ENCODE peak calls at places on chromosomes 7 and 10, in five cellular contexts. L, A, W, S and X are unnamed samples.
A peak's percentile ranks its signal among the peaks of the same experiment; 100 is the strongest.

GRCh38 chr10:123327450-123327849 is 173.2 kb downstream of the BUB3 start:
- DNase-seq in L (no peak), A (no peak), W (no peak), S (no peak), X (no peak)

GRCh38 chr10:28060031-28060607 is 61.2 kb upstream of the ODAD2 start:
- DNase-seq in L (no peak), A (no peak), W (no peak), S (no peak), X (no peak)

GRCh38 chr10:130018253-130018652 is 54.2 kb upstream of the EBF3 start:
- DNase-seq in L (no peak), A (no peak), W (peak; percentile 26), S (peak; percentile 26), X (no peak)

GRCh38 chr7:155992538-155992937 is 180.3 kb upstream of the SHH start:
- DNase-seq in L (no peak), A (no peak), W (peak; percentile 42), S (no peak), X (no peak)

GRCh38 chr7:400901-401485 is 111.0 kb downstream of the FOXL3 start:
- DNase-seq in L (no peak), A (no peak), W (no peak), S (no peak), X (no peak)

GRCh38 chr7:47233996-47234395 is 347.9 kb downstream of the TNS3 start:
- DNase-seq in L (no peak), A (no peak), W (no peak), S (no peak), X (no peak)

GRCh38 chr7:19526639-19527038 is 182.2 kb downstream of the POLR1F start:
- DNase-seq in L (no peak), A (no peak), W (no peak), S (no peak), X (no peak)

GRCh38 chr7:42650171-42650570 is 261.7 kb downstream of the C7orf25 start:
- DNase-seq in L (no peak), A (no peak), W (no peak), S (no peak), X (no peak)

GRCh38 chr7:80635533-80635932 is 2.9 kb upstream of the CD36 start:
- DNase-seq in L (no peak), A (no peak), W (no peak), S (no peak), X (no peak)

GRCh38 chr10:90111671-90112070 is 410.3 kb downstream of the KIF20B start:
- DNase-seq in L (no peak), A (no peak), W (no peak), S (peak; percentile 28), X (no peak)

GRCh38 chr7:143245123-143245522 is 18.1 kb upstream of the GSTK1 start:
- DNase-seq in L (no peak), A (peak; percentile 14), W (no peak), S (peak; percentile 18), X (no peak)

GRCh38 chr7:36048902-36049240 is 104.2 kb upstream of the EEPD1 start:
- DNase-seq in L (no peak), A (no peak), W (no peak), S (peak; percentile 44), X (peak; percentile 19)

GRCh38 chr10:1520909-1521565 is 216.3 kb downstream of the ADARB2 start:
- DNase-seq in L (no peak), A (no peak), W (peak; percentile 28), S (no peak), X (no peak)

GRCh38 chr10:33333260-33334169 is 952 bp downstream of the NRP1 start:
- DNase-seq in L (peak; percentile 25), A (peak; percentile 55), W (no peak), S (peak; percentile 41), X (no peak)

GRCh38 chr7:11228515-11228914 is 254.8 kb downstream of the PHF14 start:
- DNase-seq in L (no peak), A (no peak), W (peak; percentile 88), S (peak; percentile 77), X (no peak)

GRCh38 chr10:14329609-14330246 is 996 bp downstream of the FRMD4A start:
- DNase-seq in L (no peak), A (no peak), W (no peak), S (no peak), X (no peak)

GRCh38 chr7:104805449-104806317 is 208.3 kb upstream of the KMT2E start:
- DNase-seq in L (no peak), A (no peak), W (no peak), S (no peak), X (no peak)

GRCh38 chr7:130910949-130911944 is 177.2 kb upstream of the KLF14 start:
- DNase-seq in L (no peak), A (peak; percentile 70), W (peak; percentile 18), S (peak; percentile 64), X (peak; percentile 41)

GRCh38 chr7:113456533-113456932 is 338.2 kb upstream of the SMIM30 start:
- DNase-seq in L (no peak), A (no peak), W (no peak), S (no peak), X (no peak)

GRCh38 chr7:35762781-35763180 is 38.1 kb upstream of the SEPTIN7 start:
- DNase-seq in L (no peak), A (no peak), W (no peak), S (peak; percentile 64), X (no peak)

GRCh38 chr7:36984710-36985308 is 260.5 kb upstream of the AOAH start:
- DNase-seq in L (no peak), A (no peak), W (no peak), S (no peak), X (no peak)

GRCh38 chr7:25861704-25862253 is 290.2 kb upstream of the NFE2L3 start:
- DNase-seq in L (no peak), A (no peak), W (no peak), S (no peak), X (no peak)

GRCh38 chr7:25859412-25859704 is 292.6 kb upstream of the NFE2L3 start:
- DNase-seq in L (no peak), A (no peak), W (no peak), S (no peak), X (no peak)

GRCh38 chr7:25860882-25861228 is 291.1 kb upstream of the NFE2L3 start:
- DNase-seq in L (no peak), A (no peak), W (no peak), S (no peak), X (no peak)

GRCh38 chr7:25859732-25860131 is 292.3 kb upstream of the NFE2L3 start:
- DNase-seq in L (no peak), A (no peak), W (no peak), S (no peak), X (no peak)

GRCh38 chr7:25860206-25860881 is 291.7 kb upstream of the NFE2L3 start:
- DNase-seq in L (no peak), A (no peak), W (no peak), S (no peak), X (no peak)
- H3K4me3 ChIP-seq in L (no peak overlapping the region), A (no peak overlapping the region), W (no peak overlapping the region), S (no peak overlapping the region), X (no peak overlapping the region)

GRCh38 chr10:70495691-70496261 is 17.2 kb downstream of the PALD1 start:
- DNase-seq in L (no peak), A (no peak), W (no peak), S (no peak), X (no peak)

GRCh38 chr10:70494966-70495365 is 16.4 kb downstream of the PALD1 start:
- DNase-seq in L (no peak), A (no peak), W (no peak), S (no peak), X (no peak)

GRCh38 chr10:70498970-70499828 is 20.6 kb downstream of the PALD1 start:
- DNase-seq in L (no peak), A (no peak), W (no peak), S (no peak), X (no peak)

GRCh38 chr10:70496341-70497119 is 18.0 kb downstream of the PALD1 start:
- DNase-seq in L (no peak), A (no peak), W (no peak), S (no peak), X (no peak)

GRCh38 chr10:70497120-70497545 is 18.6 kb downstream of the PALD1 start:
- DNase-seq in L (no peak), A (no peak), W (no peak), S (no peak), X (no peak)
- H3K4me1 ChIP-seq in L (no peaks in the 10 kb centered on the region), A (no peaks in the 10 kb centered on the region), W (no peaks in the 10 kb centered on the region), S (peaks cover 14% of the 10 kb centered on the region), X (no peaks in the 10 kb centered on the region)

GRCh38 chr7:24713850-24714675 is 43.2 kb downstream of the GSDME start:
- DNase-seq in L (no peak), A (no peak), W (peak; percentile 28), S (no peak), X (no peak)

GRCh38 chr7:24715661-24716479 is 41.4 kb downstream of the GSDME start:
- DNase-seq in L (peak; percentile 53), A (peak; percentile 18), W (peak; percentile 34), S (peak; percentile 54), X (no peak)

GRCh38 chr7:24716480-24717246 is 40.6 kb downstream of the GSDME start:
- DNase-seq in L (no peak), A (no peak), W (peak; percentile 18), S (no peak), X (no peak)

GRCh38 chr7:24714676-24715010 is 42.6 kb downstream of the GSDME start:
- DNase-seq in L (no peak), A (no peak), W (peak; percentile 44), S (no peak), X (no peak)

GRCh38 chr7:24715171-24715570 is 42.1 kb downstream of the GSDME start:
- DNase-seq in L (no peak), A (no peak), W (peak; percentile 16), S (no peak), X (no peak)
- H3K4me3 ChIP-seq in L (no peak overlapping the region), A (no peak overlapping the region), W (no peak overlapping the region), S (no peak overlapping the region), X (no peak overlapping the region)

GRCh38 chr7:77328669-77329068 is 87.5 kb downstream of the GSAP start:
- DNase-seq in L (no peak), A (no peak), W (no peak), S (peak; percentile 52), X (no peak)

GRCh38 chr7:77331938-77332695 is 84.0 kb downstream of the GSAP start:
- DNase-seq in L (peak; percentile 74), A (peak; percentile 76), W (peak; percentile 75), S (peak; percentile 93), X (no peak)

GRCh38 chr7:77329466-77330168 is 86.5 kb downstream of the GSAP start:
- DNase-seq in L (no peak), A (no peak), W (no peak), S (no peak), X (no peak)

GRCh38 chr7:77327932-77328628 is 88.1 kb downstream of the GSAP start:
- DNase-seq in L (no peak), A (no peak), W (no peak), S (peak; percentile 32), X (no peak)

DNA sequence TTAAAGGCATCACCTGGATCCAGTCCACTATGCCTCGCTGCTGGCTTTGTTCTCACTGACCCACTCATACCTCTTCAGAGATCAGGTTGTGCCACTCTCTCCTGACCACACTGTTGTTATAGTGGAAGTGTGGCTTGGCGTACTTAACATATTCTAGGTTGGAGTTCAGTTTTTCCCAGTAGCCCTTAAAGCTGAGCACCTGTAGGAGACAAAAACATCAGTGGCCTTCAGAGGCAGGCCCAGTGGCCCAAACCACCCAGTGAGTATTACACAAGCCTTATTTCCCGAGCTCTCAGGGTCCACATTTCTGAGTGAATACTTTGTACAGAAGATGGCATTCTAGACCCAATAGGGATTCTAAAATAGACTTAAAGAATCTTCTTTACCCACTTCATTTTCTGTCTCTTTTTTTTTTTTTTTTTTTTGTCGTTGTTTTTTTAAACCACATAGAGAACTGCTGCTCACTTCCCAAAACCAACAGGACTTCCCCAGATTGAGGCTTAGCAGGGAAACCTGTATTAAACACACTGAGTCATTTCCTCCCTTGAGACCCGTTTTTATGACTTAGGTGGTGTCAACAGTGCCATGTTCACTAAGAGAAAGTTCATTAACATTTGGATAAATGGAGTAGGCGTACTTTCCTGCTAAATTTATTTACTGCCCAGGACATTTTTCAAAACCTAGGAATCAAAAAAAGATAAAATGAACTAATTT is 85.8 kb downstream of the GSAP start:
- DNase-seq in L (no peak), A (peak; percentile 28), W (no peak), S (peak; percentile 28), X (no peak)
- H3K4me1 ChIP-seq in L (peaks cover 17% of the 10 kb centered on the region), A (peaks cover 47% of the 10 kb centered on the region), W (no peaks in the 10 kb centered on the region), S (peaks cover 2% of the 10 kb centered on the region), X (peaks cover 57% of the 10 kb centered on the region)